ENCODE peak calls at places on chromosomes 7 and 10, in four cellular contexts. B, W, D and C are unnamed samples.

GRCh38 chr7:150801242-150801945 is 825 bp downstream of the TMEM176A start:
- DNase-seq in B (no peak), W (no peak), D (no peak), C (no peak)

GRCh38 chr7:92366730-92367129 is 80.6 kb upstream of the GATAD1 start:
- DNase-seq in W (no peak), B (no peak), D (no peak), C (no peak)

GRCh38 chr7:103010220-103010607 is 64.4 kb downstream of the FBXL13 start:
- DNase-seq in D (no peak), B (no peak), W (no peak), C (no peak)

GRCh38 chr10:108204528-108205313 is 1040.2 kb upstream of the SORCS1 start:
- DNase-seq in D (peak), B (no peak), W (no peak), C (peak)

GRCh38 chr7:10889266-10889898 is 84.3 kb upstream of the PHF14 start:
- DNase-seq in B (peak), D (peak), W (peak), C (peak)

GRCh38 chr7:43244782-43245181 is 132.3 kb downstream of the HECW1 start:
- DNase-seq in D (no peak), W (no peak), B (no peak), C (no peak)

GRCh38 chr7:101166909-101167644 is 1.7 kb upstream of the VGF start:
- DNase-seq in D (peak), B (no peak), W (no peak), C (no peak)

GRCh38 chr7:104962781-104963180 is 51.2 kb upstream of the KMT2E start:
- DNase-seq in W (no peak), B (no peak), D (no peak), C (no peak)

GRCh38 chr10:127720903-127721302 is 16.1 kb upstream of the FOXI2 start:
- DNase-seq in B (no peak), D (no peak), W (no peak), C (no peak)

GRCh38 chr10:71268751-71269150 is 50.3 kb upstream of the SLC29A3 start:
- DNase-seq in B (no peak), W (no peak), D (no peak), C (no peak)

GRCh38 chr7:141073641-141074161 is at the start of gene TMEM178B:
- DNase-seq in D (peak), B (no peak), W (no peak), C (no peak)

GRCh38 chr7:2956526-2957368 is 86.9 kb downstream of the CARD11 start:
- DNase-seq in D (peak), B (no peak), W (peak), C (peak)